ENCODE peak calls at places on chromosomes 16 and 17, in eight cellular contexts. J is tibial artery; K is LHCN-M2; I is spleen; C is A172; U is choroid plexus epithelial cell; X is naive thymus-derived CD8-positive, alpha-beta T cell; H is neural crest cell. O is an unnamed sample.

GRCh38 chr17:63446981-63447687 is 1.0 kb upstream of the CYB561 start:
- DNase-seq in J (peak; percentile 48), K (no peak), I (no peak), C (no peak), U (no peak), X (peak; percentile 17), H (no peak), O (no peak)

GRCh38 chr16:58299757-58300349 is 5.0 kb upstream of the PRSS54 start:
- DNase-seq in J (no peak), K (peak; percentile 32), I (no peak), C (peak; percentile 37), U (peak; percentile 38), X (no peak), H (no peak), O (peak; percentile 45)

GRCh38 chr16:80569440-80570105 is 28.8 kb downstream of the DYNLRB2 start:
- DNase-seq in J (no peak), K (no peak), I (no peak), C (peak; percentile 89), U (peak; percentile 54), X (no peak), H (no peak), O (no peak)

GRCh38 chr16:87178177-87178863 is 138.9 kb downstream of the C16orf95 start:
- DNase-seq in J (no peak), K (no peak), I (no peak), C (peak; percentile 35), U (peak; percentile 50), X (no peak), H (no peak), O (no peak)

GRCh38 chr16:20789130-20789529 is 17.1 kb downstream of the ERI2 start:
- DNase-seq in J (no peak), K (no peak), I (no peak), C (no peak), U (no peak), X (no peak), H (no peak), O (no peak)

GRCh38 chr17:75945202-75945601 is 4.4 kb upstream of the FBF1 start:
- DNase-seq in J (no peak), K (no peak), I (no peak), C (no peak), U (no peak), X (no peak), H (no peak), O (no peak)

GRCh38 chr16:14061732-14062259 is 9.3 kb upstream of the MRTFB start:
- DNase-seq in J (no peak), K (no peak), I (no peak), C (no peak), U (no peak), X (no peak), H (no peak), O (no peak)

GRCh38 chr17:79923974-79924638 is 84.9 kb upstream of the CBX4 start:
- DNase-seq in J (no peak), K (no peak), I (no peak), C (no peak), U (peak; percentile 48), X (no peak), H (peak; percentile 77), O (peak; percentile 94)

GRCh38 chr17:81685108-81685507 is 1.3 kb downstream of the HGS start:
- DNase-seq in J (no peak), K (peak; percentile 87), I (no peak), C (peak; percentile 81), U (peak; percentile 61), X (no peak), H (no peak), O (no peak)

GRCh38 chr17:81470944-81471803 is 41.4 kb downstream of the ACTG1 start:
- DNase-seq in J (no peak), K (no peak), I (no peak), C (no peak), U (no peak), X (no peak), H (no peak), O (no peak)

GRCh38 chr17:33284022-33284421 is 9.1 kb downstream of the ASIC2 start:
- DNase-seq in J (peak; percentile 70), K (peak; percentile 80), I (no peak), C (peak; percentile 45), U (peak; percentile 74), X (no peak), H (no peak), O (no peak)

GRCh38 chr16:67336111-67336510 is 9.5 kb downstream of the LRRC36 start:
- DNase-seq in J (no peak), K (no peak), I (no peak), C (no peak), U (no peak), X (no peak), H (no peak), O (no peak)

GRCh38 chr16:28820016-28820415 is 2.8 kb upstream of the ATXN2L start:
- DNase-seq in J (no peak), K (peak; percentile 8), I (no peak), C (no peak), U (no peak), X (no peak), H (no peak), O (no peak)

GRCh38 chr17:35740997-35741931 is 9.8 kb downstream of the RASL10B start:
- DNase-seq in J (no peak), K (no peak), I (no peak), C (no peak), U (no peak), X (no peak), H (no peak), O (peak; percentile 23)

GRCh38 chr16:66588981-66589713 is 9.9 kb downstream of the CMTM2 start:
- DNase-seq in J (peak; percentile 51), K (peak; percentile 50), I (peak; percentile 92), C (peak; percentile 58), U (peak; percentile 71), X (peak; percentile 46), H (no peak), O (peak; percentile 39)

GRCh38 chr17:4708436-4708835 is 2.0 kb upstream of the ARRB2 start:
- DNase-seq in J (no peak), K (no peak), I (no peak), C (peak; percentile 28), U (no peak), X (peak; percentile 60), H (no peak), O (no peak)

GRCh38 chr16:23516366-23517137 is 6.3 kb upstream of the GGA2 start:
- DNase-seq in J (no peak), K (no peak), I (peak; percentile 86), C (no peak), U (no peak), X (no peak), H (no peak), O (no peak)

GRCh38 chr17:13135496-13135895 is 117.7 kb upstream of the ELAC2 start:
- DNase-seq in J (no peak), K (no peak), I (no peak), C (no peak), U (no peak), X (no peak), H (peak; percentile 26), O (no peak)

GRCh38 chr17:29593546-29594440 is 861 bp downstream of the ANKRD13B start:
- DNase-seq in J (no peak), K (peak; percentile 18), I (peak; percentile 86), C (no peak), U (peak; percentile 42), X (no peak), H (no peak), O (peak; percentile 69)

GRCh38 chr17:27217631-27218030 is 76.3 kb upstream of the WSB1 start:
- DNase-seq in J (no peak), K (no peak), I (no peak), C (no peak), U (no peak), X (no peak), H (no peak), O (no peak)

GRCh38 chr16:31712064-31712540 is 161.5 kb upstream of the ZNF267 start:
- DNase-seq in J (no peak), K (no peak), I (no peak), C (no peak), U (no peak), X (no peak), H (no peak), O (no peak)

GRCh38 chr17:12591336-12591735 is 74.4 kb upstream of the MYOCD start:
- DNase-seq in J (no peak), K (peak; percentile 24), I (no peak), C (no peak), U (peak; percentile 45), X (no peak), H (no peak), O (no peak)

GRCh38 chr16:85754403-85754802 is 3.5 kb upstream of the C16orf74 start:
- DNase-seq in J (no peak), K (no peak), I (no peak), C (no peak), U (no peak), X (no peak), H (no peak), O (no peak)

GRCh38 chr17:34443832-34444469 is 80.9 kb upstream of the CCL1 start:
- DNase-seq in J (no peak), K (no peak), I (peak; percentile 40), C (no peak), U (no peak), X (no peak), H (peak; percentile 14), O (no peak)

GRCh38 chr17:61076649-61077048 is 323.0 kb upstream of the TBX2 start:
- DNase-seq in J (no peak), K (no peak), I (no peak), C (no peak), U (peak; percentile 42), X (no peak), H (no peak), O (no peak)

GRCh38 chr16:69481901-69482341 is 57.5 kb downstream of the CYB5B start:
- DNase-seq in J (peak; percentile 93), K (no peak), I (peak; percentile 85), C (no peak), U (peak; percentile 63), X (no peak), H (no peak), O (no peak)

GRCh38 chr17:80936218-80936617 is 55.4 kb upstream of the CHMP6 start:
- DNase-seq in J (no peak), K (no peak), I (no peak), C (no peak), U (no peak), X (no peak), H (no peak), O (no peak)

GRCh38 chr16:24645739-24646645 is 83.5 kb upstream of the TNRC6A start:
- DNase-seq in J (no peak), K (peak; percentile 100), I (no peak), C (peak; percentile 99), U (peak; percentile 99), X (no peak), H (no peak), O (no peak)

GRCh38 chr17:15414502-15415348 is 52.7 kb downstream of the CDRT4 start:
- DNase-seq in J (no peak), K (peak; percentile 46), I (no peak), C (no peak), U (no peak), X (no peak), H (no peak), O (no peak)

GRCh38 chr16:57502048-57502775 is 15.9 kb upstream of the DOK4 start:
- DNase-seq in J (no peak), K (no peak), I (no peak), C (no peak), U (no peak), X (no peak), H (no peak), O (no peak)

GRCh38 chr16:66175058-66175457 is 191.4 kb upstream of the CDH5 start:
- DNase-seq in J (no peak), K (no peak), I (no peak), C (no peak), U (no peak), X (no peak), H (no peak), O (no peak)

GRCh38 chr17:65190467-65191095 is 53.4 kb downstream of the RGS9 start:
- DNase-seq in J (no peak), K (peak; percentile 29), I (no peak), C (peak; percentile 67), U (no peak), X (no peak), H (no peak), O (no peak)

GRCh38 chr17:42180922-42181850 is at the start of gene KCNH4:
- DNase-seq in J (peak; percentile 73), K (peak; percentile 65), I (peak; percentile 95), C (peak; percentile 54), U (peak; percentile 85), X (peak; percentile 80), H (peak; percentile 50), O (peak; percentile 77)

GRCh38 chr17:68533887-68534700 is 21.9 kb downstream of the PRKAR1A start:
- DNase-seq in J (no peak), K (peak; percentile 35), I (no peak), C (peak; percentile 18), U (peak; percentile 79), X (no peak), H (no peak), O (no peak)